ENCODE peak calls at places on chromosomes 2 and 18, in seven cellular contexts. One of them, this sample, is unnamed.

GRCh38 chr2:37833420-37833819 is 91.7 kb upstream of the RMDN2 start:
- DNase-seq in spleen: no peak
- DNase-seq in GM12891: no peak
- DNase-seq in transverse colon: no peak
- DNase-seq in uterus: no peak
- DNase-seq in NB4: no peak
- DNase-seq in lower leg skin: no peak
- DNase-seq in this sample: no peak

GRCh38 chr2:164737612-164738081 is 104.0 kb downstream of the COBLL1 start:
- DNase-seq in NB4: peak; percentile 67
- DNase-seq in transverse colon: peak; percentile 62
- DNase-seq in GM12891: peak; percentile 2
- DNase-seq in uterus: peak; percentile 33
- DNase-seq in lower leg skin: peak; percentile 55
- DNase-seq in spleen: peak; percentile 75
- DNase-seq in this sample: no peak

GRCh38 chr2:220779918-220780317 is 792.2 kb downstream of the EPHA4 start:
- DNase-seq in lower leg skin: no peak
- DNase-seq in NB4: no peak
- DNase-seq in spleen: no peak
- DNase-seq in transverse colon: no peak
- DNase-seq in GM12891: no peak
- DNase-seq in uterus: no peak
- DNase-seq in this sample: no peak

GRCh38 chr2:65031341-65032015 is 24.7 kb upstream of the CEP68 start:
- DNase-seq in NB4: peak; percentile 88
- DNase-seq in uterus: no peak
- DNase-seq in transverse colon: peak; percentile 78
- DNase-seq in spleen: peak; percentile 80
- DNase-seq in lower leg skin: no peak
- DNase-seq in GM12891: no peak
- DNase-seq in this sample: no peak

GRCh38 chr2:234025475-234025874 is 25.0 kb upstream of the SPP2 start:
- DNase-seq in NB4: peak; percentile 16
- DNase-seq in GM12891: peak; percentile 43
- DNase-seq in uterus: no peak
- DNase-seq in transverse colon: no peak
- DNase-seq in spleen: no peak
- DNase-seq in lower leg skin: no peak
- DNase-seq in this sample: no peak

GRCh38 chr2:178227187-178227586 is 32.9 kb downstream of the OSBPL6 start:
- DNase-seq in spleen: no peak
- DNase-seq in GM12891: no peak
- DNase-seq in NB4: no peak
- DNase-seq in transverse colon: no peak
- DNase-seq in lower leg skin: no peak
- DNase-seq in uterus: no peak
- DNase-seq in this sample: no peak

GRCh38 chr2:95387358-95387757 is 15.2 kb upstream of the FAHD2A start:
- DNase-seq in GM12891: no peak
- DNase-seq in NB4: no peak
- DNase-seq in lower leg skin: no peak
- DNase-seq in spleen: no peak
- DNase-seq in transverse colon: no peak
- DNase-seq in uterus: no peak
- DNase-seq in this sample: no peak

GRCh38 chr2:2022941-2023586 is 278.7 kb upstream of the PXDN start:
- DNase-seq in transverse colon: no peak
- DNase-seq in GM12891: no peak
- DNase-seq in uterus: no peak
- DNase-seq in lower leg skin: no peak
- DNase-seq in NB4: no peak
- DNase-seq in spleen: no peak
- DNase-seq in this sample: no peak

GRCh38 chr2:204064119-204064518 is 127.6 kb downstream of the ICOS start:
- DNase-seq in NB4: no peak
- DNase-seq in transverse colon: no peak
- DNase-seq in lower leg skin: no peak
- DNase-seq in spleen: no peak
- DNase-seq in GM12891: no peak
- DNase-seq in uterus: no peak
- DNase-seq in this sample: no peak

GRCh38 chr2:127410871-127411396 is 7.3 kb upstream of the PROC start:
- DNase-seq in spleen: peak; percentile 33
- DNase-seq in uterus: no peak
- DNase-seq in GM12891: no peak
- DNase-seq in NB4: no peak
- DNase-seq in transverse colon: no peak
- DNase-seq in lower leg skin: no peak
- DNase-seq in this sample: no peak

GRCh38 chr2:36889782-36890181 is 76.6 kb downstream of the STRN start:
- DNase-seq in transverse colon: no peak
- DNase-seq in spleen: no peak
- DNase-seq in GM12891: no peak
- DNase-seq in uterus: no peak
- DNase-seq in NB4: peak; percentile 89
- DNase-seq in lower leg skin: no peak
- DNase-seq in this sample: no peak

GRCh38 chr2:220654322-220654721 is 917.8 kb downstream of the EPHA4 start:
- DNase-seq in lower leg skin: no peak
- DNase-seq in spleen: no peak
- DNase-seq in uterus: no peak
- DNase-seq in transverse colon: no peak
- DNase-seq in NB4: no peak
- DNase-seq in GM12891: no peak
- DNase-seq in this sample: no peak

GRCh38 chr2:201754683-201755415 is 25.9 kb downstream of the ALS2 start:
- DNase-seq in lower leg skin: no peak
- DNase-seq in GM12891: no peak
- DNase-seq in spleen: no peak
- DNase-seq in uterus: no peak
- DNase-seq in transverse colon: no peak
- DNase-seq in NB4: no peak
- DNase-seq in this sample: no peak

GRCh38 chr2:167776359-167776758 is 471.0 kb downstream of the STK39 start:
- DNase-seq in lower leg skin: no peak
- DNase-seq in NB4: no peak
- DNase-seq in uterus: no peak
- DNase-seq in spleen: no peak
- DNase-seq in GM12891: no peak
- DNase-seq in transverse colon: no peak
- DNase-seq in this sample: no peak

GRCh38 chr18:13173573-13173972 is 45.0 kb upstream of the LDLRAD4 start:
- DNase-seq in GM12891: no peak
- DNase-seq in NB4: no peak
- DNase-seq in spleen: no peak
- DNase-seq in transverse colon: no peak
- DNase-seq in uterus: no peak
- DNase-seq in lower leg skin: no peak
- DNase-seq in this sample: no peak

GRCh38 chr2:45902379-45902778 is 250.9 kb downstream of the PRKCE start:
- DNase-seq in lower leg skin: no peak
- DNase-seq in GM12891: no peak
- DNase-seq in NB4: no peak
- DNase-seq in transverse colon: no peak
- DNase-seq in spleen: no peak
- DNase-seq in uterus: no peak
- DNase-seq in this sample: no peak

GRCh38 chr2:82491591-82491990 is 1967.5 kb downstream of the SUCLG1 start:
- DNase-seq in GM12891: no peak
- DNase-seq in lower leg skin: no peak
- DNase-seq in spleen: no peak
- DNase-seq in transverse colon: no peak
- DNase-seq in uterus: no peak
- DNase-seq in NB4: no peak
- DNase-seq in this sample: no peak
- TF ChIP-seq POLR2A in GM12891: no peak
- TF ChIP-seq POLR2A in lower leg skin: no peak
- TF ChIP-seq POLR2A in spleen: no peak
- TF ChIP-seq POLR2A in transverse colon: no peak
- TF ChIP-seq POLR2A in uterus: no peak
- TF ChIP-seq POLR2A in NB4: no peak
- TF ChIP-seq POLR2A in this sample: no peak

GRCh38 chr18:10558243-10558966 is 32.6 kb downstream of the NAPG start:
- DNase-seq in lower leg skin: peak; percentile 46
- DNase-seq in spleen: peak; percentile 63
- DNase-seq in GM12891: no peak
- DNase-seq in uterus: no peak
- DNase-seq in transverse colon: no peak
- DNase-seq in NB4: no peak
- DNase-seq in this sample: no peak

GRCh38 chr18:10560457-10561045 is 34.7 kb downstream of the NAPG start:
- DNase-seq in GM12891: peak; percentile 56
- DNase-seq in lower leg skin: peak; percentile 84
- DNase-seq in transverse colon: peak; percentile 59
- DNase-seq in spleen: no peak
- DNase-seq in uterus: peak; percentile 66
- DNase-seq in NB4: peak; percentile 71
- DNase-seq in this sample: no peak

GRCh38 chr18:10557085-10557677 is 31.4 kb downstream of the NAPG start:
- DNase-seq in lower leg skin: no peak
- DNase-seq in transverse colon: no peak
- DNase-seq in uterus: no peak
- DNase-seq in NB4: no peak
- DNase-seq in spleen: no peak
- DNase-seq in GM12891: no peak
- DNase-seq in this sample: no peak

GRCh38 chr18:10558967-10559298 is 33.1 kb downstream of the NAPG start:
- DNase-seq in GM12891: no peak
- DNase-seq in spleen: no peak
- DNase-seq in transverse colon: no peak
- DNase-seq in lower leg skin: no peak
- DNase-seq in uterus: no peak
- DNase-seq in NB4: no peak
- DNase-seq in this sample: no peak

DNA sequence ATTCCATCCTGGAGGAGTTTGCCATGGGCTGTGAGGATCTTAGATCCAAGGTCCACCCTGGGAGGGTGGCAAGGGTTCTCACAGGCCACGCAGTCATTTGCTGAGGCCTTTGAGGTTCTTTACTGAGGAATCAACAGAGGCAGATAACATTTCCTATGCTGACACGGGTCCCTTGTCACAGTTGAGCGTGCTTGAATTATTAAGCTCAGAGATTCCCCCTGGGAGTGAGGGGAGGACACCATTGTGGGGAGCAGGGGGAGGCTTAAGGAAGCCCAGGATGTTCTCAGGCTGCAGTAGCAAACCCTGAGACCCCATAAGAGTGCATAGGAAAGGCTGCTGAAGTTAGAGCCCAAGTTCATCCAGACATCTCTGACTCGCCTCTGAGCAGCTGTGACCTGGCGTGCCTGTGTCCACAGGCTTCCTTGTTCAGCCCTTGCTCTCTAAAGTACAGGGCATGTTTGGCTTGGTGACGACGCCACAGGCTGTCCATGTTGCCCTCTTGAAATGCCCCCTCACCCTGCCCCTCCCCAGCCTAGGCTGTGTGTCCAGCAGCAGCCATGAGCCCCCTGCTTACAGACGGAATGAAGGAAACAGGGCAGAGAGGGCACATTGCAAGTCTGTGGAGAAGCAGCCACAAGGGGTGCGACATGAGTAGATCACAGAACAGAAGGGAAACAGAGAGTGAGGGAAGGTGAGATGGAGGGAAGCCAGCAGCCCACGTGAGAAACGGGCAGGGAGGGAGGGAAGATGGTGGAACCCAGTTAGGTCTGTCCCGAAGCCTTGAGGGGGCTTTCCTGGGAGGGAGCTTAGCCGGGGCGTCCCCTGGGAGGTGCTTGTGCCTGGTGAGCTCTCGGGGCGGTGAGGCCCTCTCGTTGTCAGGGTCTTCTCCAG is 34.0 kb downstream of the NAPG start:
- DNase-seq in lower leg skin: no peak
- DNase-seq in spleen: no peak
- DNase-seq in uterus: no peak
- DNase-seq in GM12891: peak; percentile 26
- DNase-seq in NB4: peak; percentile 12
- DNase-seq in transverse colon: no peak
- DNase-seq in this sample: no peak
- TF ChIP-seq POLR2A in lower leg skin: no peak
- TF ChIP-seq POLR2A in spleen: no peak
- TF ChIP-seq POLR2A in uterus: no peak
- TF ChIP-seq POLR2A in GM12891: no peak
- TF ChIP-seq POLR2A in NB4: no peak
- TF ChIP-seq POLR2A in transverse colon: no peak
- TF ChIP-seq POLR2A in this sample: no peak

DNA sequence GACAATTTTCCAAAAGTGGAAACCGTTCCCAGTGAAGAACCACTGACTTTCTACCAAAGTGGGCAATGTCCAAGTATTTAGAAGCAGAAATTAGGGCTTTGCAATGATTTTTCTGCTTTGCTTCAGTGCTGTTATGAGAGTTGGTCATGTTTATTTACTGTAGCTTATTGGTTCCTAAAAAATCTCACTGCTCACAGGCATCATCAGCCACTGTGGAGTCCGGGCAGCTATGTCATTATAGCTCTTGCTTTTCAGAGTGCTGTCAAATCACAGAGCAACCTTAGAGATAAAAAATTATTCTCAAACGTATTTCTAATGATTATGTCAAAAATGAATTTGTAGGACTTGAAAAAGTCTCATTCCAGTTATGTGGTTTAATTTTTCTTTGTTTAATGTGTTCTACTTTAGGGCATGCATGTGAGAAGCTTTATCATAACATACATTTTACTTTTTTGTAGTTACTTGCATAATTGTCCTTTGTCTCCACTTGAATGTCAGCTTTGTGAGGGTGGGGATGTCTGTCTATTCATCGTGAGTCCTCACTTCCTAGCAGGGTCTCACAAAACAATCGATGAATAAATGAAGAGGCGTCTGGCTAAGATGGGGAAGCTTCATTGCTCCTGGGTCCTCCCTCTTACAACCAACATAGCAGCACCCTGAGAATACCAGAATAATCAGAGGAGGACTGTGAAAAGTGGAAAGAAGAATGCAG is 117.6 kb downstream of the TPGS2 start:
- DNase-seq in GM12891: no peak
- DNase-seq in spleen: no peak
- DNase-seq in lower leg skin: no peak
- DNase-seq in NB4: no peak
- DNase-seq in uterus: no peak
- DNase-seq in transverse colon: no peak
- DNase-seq in this sample: no peak
- TF ChIP-seq POLR2A in GM12891: no peak
- TF ChIP-seq POLR2A in spleen: no peak
- TF ChIP-seq POLR2A in lower leg skin: no peak
- TF ChIP-seq POLR2A in NB4: no peak
- TF ChIP-seq POLR2A in uterus: no peak
- TF ChIP-seq POLR2A in transverse colon: no peak
- TF ChIP-seq POLR2A in this sample: no peak

DNA sequence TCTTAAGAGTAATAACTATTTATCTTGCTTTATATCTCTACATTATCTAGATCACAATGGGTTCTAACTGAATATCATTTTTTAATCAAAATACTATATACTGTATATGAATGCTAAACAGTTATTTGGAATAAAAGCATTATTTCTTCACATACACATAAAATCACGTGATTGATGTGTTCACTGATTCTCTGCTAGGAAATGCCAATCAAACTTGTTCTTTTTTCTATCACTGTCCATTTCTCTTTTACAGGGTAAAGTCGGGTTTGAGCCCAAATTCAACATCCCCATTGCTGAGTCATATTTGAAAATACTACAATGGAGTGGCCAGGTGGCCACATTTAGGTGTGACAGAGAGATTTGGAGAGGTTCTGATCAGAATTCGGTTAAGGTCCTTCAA is 1114.0 kb upstream of the PIK3C3 start:
- DNase-seq in transverse colon: no peak
- DNase-seq in lower leg skin: no peak
- DNase-seq in GM12891: no peak
- DNase-seq in uterus: no peak
- DNase-seq in NB4: no peak
- DNase-seq in spleen: no peak
- DNase-seq in this sample: no peak
- TF ChIP-seq POLR2A in transverse colon: no peak
- TF ChIP-seq POLR2A in lower leg skin: no peak
- TF ChIP-seq POLR2A in GM12891: no peak
- TF ChIP-seq POLR2A in uterus: no peak
- TF ChIP-seq POLR2A in NB4: no peak
- TF ChIP-seq POLR2A in spleen: no peak
- TF ChIP-seq POLR2A in this sample: no peak

This sample was measured in esophagus squamous epithelium.